ENCODE peak calls at places on chromosome 6, in six cellular contexts. One of them, this sample, is unnamed. For H3K9me2 and H3K4me1, the result is how much of the 10 kb centered on the place peaks cover.

GRCh38 chr6:139640453-139640852 is 266.0 kb upstream of the CITED2 start:
- DNase-seq in GM23338: no peak
- DNase-seq in GM23248: no peak
- DNase-seq in hepatocyte: no peak
- DNase-seq in PC-3: no peak
- DNase-seq in MM.1S: peak
- DNase-seq in this sample: no peak

GRCh38 chr6:126094411-126094810 is 108.1 kb downstream of the TRMT11 start:
- DNase-seq in PC-3: no peak
- DNase-seq in hepatocyte: no peak
- DNase-seq in GM23248: no peak
- DNase-seq in MM.1S: no peak
- DNase-seq in GM23338: no peak
- DNase-seq in this sample: no peak

GRCh38 chr6:25456656-25457055 is 177.5 kb downstream of the CARMIL1 start:
- DNase-seq in hepatocyte: no peak
- DNase-seq in MM.1S: no peak
- DNase-seq in GM23248: no peak
- DNase-seq in GM23338: no peak
- DNase-seq in PC-3: no peak
- DNase-seq in this sample: no peak

GRCh38 chr6:91653954-91654843 is 1067.3 kb upstream of the MAP3K7 start:
- DNase-seq in MM.1S: peak
- DNase-seq in GM23248: no peak
- DNase-seq in PC-3: no peak
- DNase-seq in hepatocyte: no peak
- DNase-seq in GM23338: peak
- DNase-seq in this sample: no peak

GRCh38 chr6:38517005-38517404 is 122.7 kb downstream of the BTBD9 start:
- DNase-seq in GM23248: peak
- DNase-seq in GM23338: no peak
- DNase-seq in hepatocyte: peak
- DNase-seq in PC-3: peak
- DNase-seq in MM.1S: no peak
- DNase-seq in this sample: no peak

GRCh38 chr6:82085701-82086100 is 161.8 kb downstream of the IBTK start:
- DNase-seq in MM.1S: no peak
- DNase-seq in hepatocyte: no peak
- DNase-seq in PC-3: no peak
- DNase-seq in GM23248: no peak
- DNase-seq in GM23338: peak
- DNase-seq in this sample: no peak

GRCh38 chr6:137133136-137133535 is 40.3 kb downstream of the IL22RA2 start:
- DNase-seq in GM23248: no peak
- DNase-seq in GM23338: peak
- DNase-seq in hepatocyte: no peak
- DNase-seq in MM.1S: no peak
- DNase-seq in PC-3: no peak
- DNase-seq in this sample: no peak

GRCh38 chr6:38739532-38739931 is 24.4 kb downstream of the DNAH8 start:
- DNase-seq in PC-3: peak
- DNase-seq in GM23248: peak
- DNase-seq in GM23338: peak
- DNase-seq in hepatocyte: no peak
- DNase-seq in MM.1S: no peak
- DNase-seq in this sample: no peak

GRCh38 chr6:107070686-107071085 is 42.7 kb downstream of the MTRES1 start:
- DNase-seq in PC-3: no peak
- DNase-seq in hepatocyte: no peak
- DNase-seq in MM.1S: no peak
- DNase-seq in GM23248: no peak
- DNase-seq in GM23338: no peak
- DNase-seq in this sample: no peak

GRCh38 chr6:166202321-166202733 is 34.7 kb upstream of the TBXT start:
- DNase-seq in MM.1S: peak
- DNase-seq in hepatocyte: no peak
- DNase-seq in GM23338: no peak
- DNase-seq in PC-3: no peak
- DNase-seq in GM23248: no peak
- DNase-seq in this sample: no peak

GRCh38 chr6:40322336-40322735 is 264.8 kb downstream of the LRFN2 start:
- DNase-seq in MM.1S: no peak
- DNase-seq in GM23338: no peak
- DNase-seq in GM23248: no peak
- DNase-seq in PC-3: no peak
- DNase-seq in hepatocyte: no peak
- DNase-seq in this sample: no peak

GRCh38 chr6:145813285-145814034 is 1.1 kb downstream of the FBXO30 start:
- DNase-seq in GM23248: peak
- DNase-seq in PC-3: peak
- DNase-seq in hepatocyte: peak
- DNase-seq in GM23338: peak
- DNase-seq in MM.1S: no peak
- DNase-seq in this sample: no peak

GRCh38 chr6:134630468-134631180 is 312.7 kb upstream of the SGK1 start:
- DNase-seq in GM23338: no peak
- DNase-seq in PC-3: no peak
- DNase-seq in GM23248: no peak
- DNase-seq in MM.1S: peak
- DNase-seq in hepatocyte: peak
- DNase-seq in this sample: no peak

DNA sequence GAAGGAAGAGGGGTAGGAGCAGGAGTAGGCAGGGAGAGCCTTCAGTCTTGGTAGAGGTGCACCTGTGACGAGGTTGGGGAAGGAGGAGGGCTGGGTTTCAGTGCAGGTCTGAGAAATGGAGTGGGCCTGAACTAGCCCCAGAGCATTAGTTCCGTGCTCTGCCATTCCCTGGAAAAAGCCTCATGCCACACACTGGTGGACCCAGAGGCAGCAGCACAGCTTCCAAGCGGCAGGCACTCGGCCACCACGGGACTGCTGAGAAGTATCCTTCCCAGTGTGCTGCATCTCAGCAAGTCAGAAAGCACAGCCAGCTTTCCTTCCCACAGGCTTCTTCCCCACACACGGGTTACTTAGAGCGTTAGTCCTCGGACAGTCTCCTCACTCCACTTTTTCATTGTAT is 77.3 kb upstream of the KIF25 start:
- DNase-seq in GM23338: no peak
- DNase-seq in GM23248: no peak
- DNase-seq in PC-3: no peak
- DNase-seq in hepatocyte: no peak
- DNase-seq in MM.1S: no peak
- DNase-seq in this sample: no peak
- H3K9me2 ChIP-seq in GM23338: under half
- H3K9me2 ChIP-seq in GM23248: under half
- H3K9me2 ChIP-seq in PC-3: under half
- H3K9me2 ChIP-seq in hepatocyte: under half
- H3K9me2 ChIP-seq in MM.1S: under half
- H3K9me2 ChIP-seq in this sample: under half

GRCh38 chr6:154765273-154765672 is 32.1 kb downstream of the SCAF8 start:
- DNase-seq in MM.1S: no peak
- DNase-seq in GM23248: no peak
- DNase-seq in PC-3: no peak
- DNase-seq in hepatocyte: no peak
- DNase-seq in GM23338: no peak
- DNase-seq in this sample: no peak
- H3K4me1 ChIP-seq in MM.1S: under half
- H3K4me1 ChIP-seq in GM23248: under half
- H3K4me1 ChIP-seq in PC-3: under half
- H3K4me1 ChIP-seq in hepatocyte: under half
- H3K4me1 ChIP-seq in GM23338: under half
- H3K4me1 ChIP-seq in this sample: under half

GRCh38 chr6:148497717-148498116 is 155.1 kb downstream of the SASH1 start:
- DNase-seq in GM23248: peak
- DNase-seq in GM23338: no peak
- DNase-seq in PC-3: no peak
- DNase-seq in hepatocyte: no peak
- DNase-seq in MM.1S: no peak
- DNase-seq in this sample: no peak
- H3K9me2 ChIP-seq in GM23248: under half
- H3K9me2 ChIP-seq in GM23338: under half
- H3K9me2 ChIP-seq in PC-3: under half
- H3K9me2 ChIP-seq in hepatocyte: under half
- H3K9me2 ChIP-seq in MM.1S: under half
- H3K9me2 ChIP-seq in this sample: under half

GRCh38 chr6:36337814-36338213 is 1.1 kb upstream of the BNIP5 start:
- DNase-seq in hepatocyte: no peak
- DNase-seq in GM23338: no peak
- DNase-seq in GM23248: no peak
- DNase-seq in PC-3: no peak
- DNase-seq in MM.1S: no peak
- DNase-seq in this sample: no peak
- H3K4me1 ChIP-seq in hepatocyte: under half
- H3K4me1 ChIP-seq in GM23338: under half
- H3K4me1 ChIP-seq in GM23248: under half
- H3K4me1 ChIP-seq in PC-3: under half
- H3K4me1 ChIP-seq in MM.1S: under half
- H3K4me1 ChIP-seq in this sample: under half

GRCh38 chr6:27748662-27749061 is 163.5 kb downstream of the OR2B2 start:
- DNase-seq in MM.1S: no peak
- DNase-seq in GM23338: no peak
- DNase-seq in hepatocyte: no peak
- DNase-seq in PC-3: no peak
- DNase-seq in GM23248: no peak
- DNase-seq in this sample: no peak

GRCh38 chr6:27754408-27754782 is 157.8 kb downstream of the OR2B2 start:
- DNase-seq in GM23248: no peak
- DNase-seq in GM23338: no peak
- DNase-seq in MM.1S: no peak
- DNase-seq in hepatocyte: no peak
- DNase-seq in PC-3: no peak
- DNase-seq in this sample: no peak

GRCh38 chr6:27755768-27756167 is 156.4 kb downstream of the OR2B2 start:
- DNase-seq in MM.1S: no peak
- DNase-seq in PC-3: no peak
- DNase-seq in GM23248: no peak
- DNase-seq in hepatocyte: no peak
- DNase-seq in GM23338: no peak
- DNase-seq in this sample: no peak

GRCh38 chr6:27753668-27754407 is 158.4 kb downstream of the OR2B2 start:
- DNase-seq in GM23338: peak
- DNase-seq in PC-3: peak
- DNase-seq in GM23248: peak
- DNase-seq in hepatocyte: peak
- DNase-seq in MM.1S: peak
- DNase-seq in this sample: peak

GRCh38 chr6:27752038-27752885 is 159.9 kb downstream of the OR2B2 start:
- DNase-seq in PC-3: peak
- DNase-seq in hepatocyte: peak
- DNase-seq in MM.1S: peak
- DNase-seq in GM23248: peak
- DNase-seq in GM23338: peak
- DNase-seq in this sample: peak
- H3K9me2 ChIP-seq in PC-3: under half
- H3K9me2 ChIP-seq in hepatocyte: under half
- H3K9me2 ChIP-seq in MM.1S: under half
- H3K9me2 ChIP-seq in GM23248: under half
- H3K9me2 ChIP-seq in GM23338: under half
- H3K9me2 ChIP-seq in this sample: under half

GRCh38 chr6:52548353-52548713 is 28.5 kb downstream of the TRAM2 start:
- DNase-seq in GM23338: no peak
- DNase-seq in GM23248: peak
- DNase-seq in MM.1S: no peak
- DNase-seq in hepatocyte: no peak
- DNase-seq in PC-3: no peak
- DNase-seq in this sample: no peak

GRCh38 chr6:52551483-52552277 is 25.2 kb downstream of the TRAM2 start:
- DNase-seq in hepatocyte: peak
- DNase-seq in PC-3: peak
- DNase-seq in GM23338: peak
- DNase-seq in GM23248: peak
- DNase-seq in MM.1S: no peak
- DNase-seq in this sample: peak

GRCh38 chr6:52549428-52549827 is 27.4 kb downstream of the TRAM2 start:
- DNase-seq in GM23248: no peak
- DNase-seq in hepatocyte: no peak
- DNase-seq in GM23338: no peak
- DNase-seq in MM.1S: no peak
- DNase-seq in PC-3: no peak
- DNase-seq in this sample: no peak

GRCh38 chr6:52548999-52549398 is 27.9 kb downstream of the TRAM2 start:
- DNase-seq in MM.1S: no peak
- DNase-seq in PC-3: no peak
- DNase-seq in GM23338: no peak
- DNase-seq in GM23248: no peak
- DNase-seq in hepatocyte: no peak
- DNase-seq in this sample: no peak

GRCh38 chr6:52550014-52550575 is 26.8 kb downstream of the TRAM2 start:
- DNase-seq in GM23248: no peak
- DNase-seq in PC-3: no peak
- DNase-seq in MM.1S: no peak
- DNase-seq in hepatocyte: peak
- DNase-seq in GM23338: no peak
- DNase-seq in this sample: no peak
- H3K4me1 ChIP-seq in GM23248: half or more
- H3K4me1 ChIP-seq in PC-3: under half
- H3K4me1 ChIP-seq in MM.1S: half or more
- H3K4me1 ChIP-seq in hepatocyte: half or more
- H3K4me1 ChIP-seq in GM23338: under half
- H3K4me1 ChIP-seq in this sample: under half

DNA sequence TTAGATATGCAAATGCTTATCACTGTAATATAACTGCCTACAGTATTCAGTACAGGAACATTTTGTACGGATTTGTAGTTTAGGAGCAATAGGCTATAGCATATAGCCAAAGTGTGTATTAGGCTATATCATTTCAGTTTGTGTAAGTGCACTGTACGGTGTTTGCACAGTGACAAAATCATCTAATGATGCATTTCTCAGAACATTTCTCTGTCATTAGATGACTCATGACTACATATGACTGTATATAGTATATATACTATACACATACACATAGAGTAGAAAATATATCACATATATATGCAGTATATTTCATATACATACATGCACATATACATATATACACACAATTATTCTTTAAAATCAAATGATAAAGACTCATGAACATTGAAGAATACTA is 158.4 kb downstream of the PTCHD4 start:
- DNase-seq in GM23338: no peak
- DNase-seq in MM.1S: no peak
- DNase-seq in PC-3: peak
- DNase-seq in GM23248: no peak
- DNase-seq in hepatocyte: no peak
- DNase-seq in this sample: no peak
- H3K9me2 ChIP-seq in GM23338: under half
- H3K9me2 ChIP-seq in MM.1S: under half
- H3K9me2 ChIP-seq in PC-3: under half
- H3K9me2 ChIP-seq in GM23248: under half
- H3K9me2 ChIP-seq in hepatocyte: under half
- H3K9me2 ChIP-seq in this sample: under half

GRCh38 chr6:21729431-21729830 is 135.9 kb downstream of the SOX4 start:
- DNase-seq in PC-3: no peak
- DNase-seq in hepatocyte: no peak
- DNase-seq in GM23338: no peak
- DNase-seq in MM.1S: no peak
- DNase-seq in GM23248: no peak
- DNase-seq in this sample: no peak
- H3K4me1 ChIP-seq in PC-3: under half
- H3K4me1 ChIP-seq in hepatocyte: under half
- H3K4me1 ChIP-seq in GM23338: half or more
- H3K4me1 ChIP-seq in MM.1S: under half
- H3K4me1 ChIP-seq in GM23248: under half
- H3K4me1 ChIP-seq in this sample: under half

This sample was measured in PC-9.